ENCODE peak calls at places on chromosome 16, in eight cellular contexts. E is WERI-Rb-1, Y is heart right ventricle, X is ovary, A is dorsolateral prefrontal cortex, S is tibial artery, R is left ventricle myocardium inferior, I is adrenal gland. M is an unnamed sample.

GRCh38 chr16:13056607-13057006 is 155.2 kb downstream of the SHISA9 start:
- DNase-seq in E (no peak), Y (no peak), X (no peak), A (no peak), S (no peak), R (no peak), I (no peak), M (no peak)

GRCh38 chr16:19879241-19879792 is 5.3 kb downstream of the GPRC5B start:
- DNase-seq in E (no peak), Y (peak; percentile 57), X (no peak), A (no peak), S (no peak), R (peak; percentile 29), I (no peak), M (no peak)

GRCh38 chr16:57883953-57884654 is 81.8 kb upstream of the KIFC3 start:
- DNase-seq in E (no peak), Y (no peak), X (no peak), A (no peak), S (no peak), R (no peak), I (no peak), M (no peak)

GRCh38 chr16:86821933-86822332 is 243.6 kb downstream of the FOXL1 start:
- DNase-seq in E (no peak), Y (no peak), X (no peak), A (no peak), S (no peak), R (no peak), I (no peak), M (no peak)

GRCh38 chr16:50684823-50685455 is 3.8 kb upstream of the SNX20 start:
- DNase-seq in E (no peak), Y (no peak), X (no peak), A (no peak), S (no peak), R (no peak), I (no peak), M (no peak)

GRCh38 chr16:84360170-84360569 is 8.2 kb upstream of the ATP2C2 start:
- DNase-seq in E (no peak), Y (no peak), X (no peak), A (no peak), S (no peak), R (no peak), I (no peak), M (peak; percentile 50)

GRCh38 chr16:79982356-79982755 is 381.8 kb upstream of the MAF start:
- DNase-seq in E (no peak), Y (no peak), X (no peak), A (no peak), S (no peak), R (no peak), I (no peak), M (no peak)

GRCh38 chr16:9808210-9808609 is 374.0 kb downstream of the GRIN2A start:
- DNase-seq in E (no peak), Y (no peak), X (no peak), A (no peak), S (no peak), R (no peak), I (no peak), M (no peak)

GRCh38 chr16:58187092-58187491 is 10.8 kb downstream of the CSNK2A2 start:
- DNase-seq in E (no peak), Y (no peak), X (no peak), A (no peak), S (no peak), R (no peak), I (no peak), M (no peak)

GRCh38 chr16:49586466-49586865 is 212.9 kb downstream of the C16orf78 start:
- DNase-seq in E (no peak), Y (no peak), X (no peak), A (no peak), S (no peak), R (no peak), I (no peak), M (no peak)

GRCh38 chr16:75624921-75625334 is 1.8 kb upstream of the ADAT1 start:
- DNase-seq in E (no peak), Y (no peak), X (no peak), A (no peak), S (no peak), R (no peak), I (no peak), M (no peak)

GRCh38 chr16:50797456-50797855 is 55.6 kb downstream of the CYLD start:
- DNase-seq in E (no peak), Y (no peak), X (no peak), A (no peak), S (no peak), R (no peak), I (no peak), M (no peak)

GRCh38 chr16:87895641-87896141 is 26.4 kb upstream of the SLC7A5 start:
- DNase-seq in E (no peak), Y (no peak), X (no peak), A (peak; percentile 71), S (no peak), R (no peak), I (no peak), M (no peak)

GRCh38 chr16:383326-384020 is 1.7 kb upstream of the PGAP6 start:
- DNase-seq in E (no peak), Y (no peak), X (no peak), A (no peak), S (no peak), R (no peak), I (peak; percentile 56), M (peak; percentile 92)

GRCh38 chr16:389317-389716 is 7.5 kb upstream of the PGAP6 start:
- DNase-seq in E (peak; percentile 48), Y (no peak), X (no peak), A (no peak), S (no peak), R (no peak), I (no peak), M (no peak)

GRCh38 chr16:381788-382717 is at the start of gene PGAP6:
- DNase-seq in E (peak; percentile 54), Y (peak; percentile 60), X (peak; percentile 56), A (no peak), S (peak; percentile 48), R (peak; percentile 68), I (peak; percentile 73), M (peak; percentile 86)

GRCh38 chr16:391885-392335 is 5.1 kb upstream of the NME4 start:
- DNase-seq in E (peak; percentile 79), Y (no peak), X (no peak), A (no peak), S (no peak), R (no peak), I (peak; percentile 51), M (peak; percentile 78)

GRCh38 chr16:386641-387156 is 4.9 kb upstream of the PGAP6 start:
- DNase-seq in E (no peak), Y (no peak), X (no peak), A (no peak), S (no peak), R (no peak), I (no peak), M (no peak)
- H3K27ac ChIP-seq in E (no peak overlapping the region), Y (peak overlapping the region; percentile 51), X (no peak overlapping the region), A (peak overlapping the region; percentile 75), S (no peak overlapping the region), R (peak overlapping the region; percentile 80), I (no peak overlapping the region), M (no peak overlapping the region)

GRCh38 chr16:71287903-71288302 is 1.3 kb downstream of the CMTR2 start:
- DNase-seq in E (no peak), Y (no peak), X (no peak), A (no peak), S (no peak), R (no peak), I (no peak), M (no peak)
- H3K4me3 ChIP-seq in E (peak overlapping the region; percentile 87), Y (no peak overlapping the region), X (no peak overlapping the region), A (peak overlapping the region; percentile 87), S (peak overlapping the region; percentile 81), R (peak overlapping the region; percentile 86), I (peak overlapping the region; percentile 74), M (peak overlapping the region; percentile 87)

DNA sequence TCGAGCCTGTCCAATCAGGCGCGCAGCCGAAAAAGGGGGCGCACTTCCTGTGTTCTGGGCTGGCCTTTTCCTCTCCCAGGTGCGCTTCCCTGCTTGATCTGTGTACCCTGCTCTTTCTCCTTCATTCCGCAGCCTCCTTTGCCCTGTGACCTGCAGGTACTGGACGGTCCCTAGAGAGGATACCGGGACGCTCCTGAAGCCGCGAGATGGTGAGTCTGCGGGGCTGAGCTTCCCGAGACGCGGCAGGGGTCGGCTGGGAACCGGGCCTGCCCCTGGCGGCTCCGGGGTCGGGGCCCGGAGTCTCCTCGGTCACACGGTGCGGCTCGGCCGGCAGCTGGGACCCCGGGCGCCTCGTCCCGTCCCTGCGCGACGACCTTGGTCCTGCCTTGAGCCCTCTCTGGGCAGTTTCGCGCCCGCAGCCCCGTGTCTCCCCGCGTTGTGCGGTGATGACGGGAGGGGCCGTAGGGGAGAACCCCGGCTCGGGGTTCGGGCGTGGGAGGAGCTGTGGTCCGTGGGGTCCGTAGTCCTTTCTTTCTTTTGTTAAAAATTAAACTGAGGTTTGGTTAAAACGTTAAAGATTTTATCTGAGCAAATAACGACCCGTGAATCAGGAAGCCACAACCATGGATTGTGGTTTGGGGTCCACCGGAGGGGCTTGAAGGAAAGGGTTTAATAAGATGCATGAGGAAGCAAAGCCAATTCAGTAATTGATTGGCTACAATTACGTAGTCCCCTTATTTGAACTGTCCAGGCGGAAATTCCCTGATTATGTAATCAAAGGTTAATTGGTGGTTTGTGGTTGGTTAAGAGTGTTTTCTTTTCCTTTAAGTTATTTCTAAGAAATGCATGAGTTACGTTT is 172.8 kb upstream of the ZNF267 start:
- DNase-seq in E (peak; percentile 92), Y (peak; percentile 81), X (peak; percentile 79), A (peak; percentile 85), S (no peak), R (peak; percentile 82), I (peak; percentile 76), M (peak; percentile 93)
- TF ChIP-seq CTCF in E (peak; percentile 41), Y (peak; percentile 44), X (no peak), A (peak; percentile 40), S (no peak), R (peak; percentile 24), I (no peak), M (no peak)

GRCh38 chr16:15993541-15993940 is 44.1 kb downstream of the ABCC1 start:
- DNase-seq in E (no peak), Y (no peak), X (no peak), A (no peak), S (no peak), R (no peak), I (no peak), M (no peak)
- H3K27ac ChIP-seq in E (no peak overlapping the region), Y (peak overlapping the region; percentile 76), X (no peak overlapping the region), A (no peak overlapping the region), S (peak overlapping the region; percentile 57), R (peak overlapping the region; percentile 69), I (no peak overlapping the region), M (no peak overlapping the region)

GRCh38 chr16:31081428-31082351 is 7.1 kb downstream of the PRSS53 start:
- DNase-seq in E (no peak), Y (no peak), X (no peak), A (no peak), S (no peak), R (no peak), I (no peak), M (no peak)
- H3K4me3 ChIP-seq in E (no peak overlapping the region), Y (no peak overlapping the region), X (no peak overlapping the region), A (no peak overlapping the region), S (no peak overlapping the region), R (no peak overlapping the region), I (no peak overlapping the region), M (no peak overlapping the region)

GRCh38 chr16:85752511-85753420 is 1.9 kb upstream of the C16orf74 start:
- DNase-seq in E (peak; percentile 81), Y (peak; percentile 23), X (peak; percentile 26), A (no peak), S (no peak), R (peak; percentile 30), I (no peak), M (no peak)
- TF ChIP-seq CTCF in E (peak; percentile 59), Y (peak; percentile 38), X (no peak), A (no peak), S (no peak), R (peak; percentile 34), I (no peak), M (no peak)